ENCODE peak calls at places on chromosome 18, in ten cellular contexts. C is mammary epithelial cell, I is heart right ventricle, W is transverse colon, Y is IMR-90, H is upper lobe of right lung, F is pancreas, A is mucosa of descending colon, S is right atrium auricular region, Q is SK-N-SH. B is an unnamed sample.
A peak's percentile ranks its signal among the peaks of the same experiment; 100 is the strongest.

GRCh38 chr18:5970032-5970431 is 74.7 kb upstream of the TMEM200C start:
- DNase-seq in C (no peak), I (no peak), W (peak; percentile 18), Y (no peak), H (no peak), F (no peak), A (peak; percentile 17), S (no peak), Q (no peak), B (no peak)

GRCh38 chr18:50456285-50456684 is 81.4 kb downstream of the SKA1 start:
- DNase-seq in C (no peak), I (no peak), W (no peak), Y (no peak), H (no peak), F (no peak), A (peak; percentile 14), S (no peak), Q (no peak), B (no peak)

GRCh38 chr18:44627245-44627644 is 53.4 kb upstream of the SETBP1 start:
- DNase-seq in C (peak; percentile 29), I (no peak), W (no peak), Y (peak; percentile 1), H (no peak), F (no peak), A (no peak), S (no peak), Q (no peak), B (no peak)

GRCh38 chr18:32346667-32347066 is 124.0 kb downstream of the GAREM1 start:
- DNase-seq in C (no peak), I (no peak), W (no peak), Y (peak; percentile 27), H (no peak), F (no peak), A (no peak), S (no peak), Q (no peak), B (no peak)

GRCh38 chr18:39596891-39597290 is 2031.3 kb upstream of the CELF4 start:
- DNase-seq in C (no peak), I (no peak), W (peak; percentile 16), Y (no peak), H (no peak), F (no peak), A (peak; percentile 3), S (no peak), Q (no peak), B (no peak)

GRCh38 chr18:46425511-46425910 is 231.5 kb downstream of the LOXHD1 start:
- DNase-seq in C (no peak), I (no peak), W (no peak), Y (no peak), H (no peak), F (no peak), A (no peak), S (no peak), Q (no peak), B (no peak)

GRCh38 chr18:61741881-61742280 is 150.9 kb downstream of the RNF152 start:
- DNase-seq in C (no peak), I (no peak), W (no peak), Y (no peak), H (no peak), F (no peak), A (no peak), S (no peak), Q (no peak), B (no peak)

GRCh38 chr18:939167-939566 is 34.5 kb downstream of the ADCYAP1 start:
- DNase-seq in C (peak; percentile 49), I (no peak), W (no peak), Y (no peak), H (no peak), F (no peak), A (no peak), S (no peak), Q (no peak), B (no peak)

GRCh38 chr18:60446821-60447220 is 74.2 kb upstream of the MC4R start:
- DNase-seq in C (no peak), I (no peak), W (no peak), Y (no peak), H (no peak), F (no peak), A (no peak), S (no peak), Q (no peak), B (no peak)

DNA sequence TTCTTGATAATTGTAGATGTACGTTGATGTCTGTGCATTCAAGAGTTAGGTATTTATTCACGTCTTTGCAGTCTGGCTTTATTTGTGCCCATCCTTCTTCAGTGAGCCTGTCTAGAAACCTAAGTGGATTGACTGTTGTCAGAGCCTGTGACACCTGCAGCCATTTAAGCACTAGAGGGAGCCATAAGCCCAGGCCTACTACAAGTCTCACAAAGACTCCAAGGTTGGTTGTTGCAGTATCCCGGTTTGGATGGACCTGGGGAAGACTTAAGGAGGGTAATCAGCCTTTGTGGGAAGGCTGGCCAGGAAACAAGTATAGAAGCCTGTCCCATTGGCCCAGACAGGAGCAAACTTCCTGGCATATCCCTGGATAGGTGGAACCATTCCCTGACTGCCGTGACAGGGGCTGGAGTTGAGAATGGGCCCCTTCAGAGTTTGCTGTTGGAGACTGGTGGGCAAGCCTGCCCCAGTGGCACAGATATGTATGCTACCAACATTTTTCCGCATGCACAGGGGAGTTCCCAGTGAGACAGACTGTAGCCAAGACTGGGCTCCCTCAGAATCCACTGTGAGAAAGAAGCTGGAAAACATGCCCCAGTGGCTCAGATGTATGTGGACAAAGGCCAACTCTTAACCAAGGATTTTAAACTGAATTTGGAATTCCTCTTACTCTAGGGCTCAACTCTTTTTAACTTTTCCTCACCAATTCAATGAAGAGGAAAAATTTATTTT is 9.3 kb upstream of the LRRC30 start:
- DNase-seq in C (peak; percentile 58), I (no peak), W (peak; percentile 9), Y (peak; percentile 69), H (no peak), F (no peak), A (peak; percentile 60), S (no peak), Q (peak; percentile 64), B (no peak)
- TF ChIP-seq CTCF in C (peak; percentile 96), I (peak; percentile 71), W (peak; percentile 40), Y (peak; percentile 79), H (peak; percentile 72), F (peak; percentile 49), A (no peak), S (peak; percentile 55), Q (peak; percentile 56), B (peak; percentile 54)

GRCh38 chr18:48991299-48992055 is 40.7 kb upstream of the SMAD7 start:
- DNase-seq in C (peak; percentile 22), I (no peak), W (no peak), Y (no peak), H (no peak), F (no peak), A (no peak), S (no peak), Q (no peak), B (no peak)

GRCh38 chr18:48993586-48993985 is 42.8 kb upstream of the SMAD7 start:
- DNase-seq in C (peak; percentile 69), I (no peak), W (no peak), Y (peak; percentile 66), H (no peak), F (no peak), A (no peak), S (no peak), Q (no peak), B (no peak)

GRCh38 chr18:48992133-48992532 is 41.4 kb upstream of the SMAD7 start:
- DNase-seq in C (no peak), I (no peak), W (no peak), Y (no peak), H (no peak), F (no peak), A (no peak), S (no peak), Q (no peak), B (no peak)

GRCh38 chr18:48994044-48994651 is 43.4 kb upstream of the SMAD7 start:
- DNase-seq in C (no peak), I (no peak), W (no peak), Y (peak; percentile 83), H (no peak), F (no peak), A (no peak), S (peak; percentile 79), Q (no peak), B (no peak)

GRCh38 chr18:48992791-48993555 is 42.2 kb upstream of the SMAD7 start:
- DNase-seq in C (no peak), I (no peak), W (no peak), Y (no peak), H (no peak), F (no peak), A (no peak), S (no peak), Q (no peak), B (no peak)
- H3K4me1 ChIP-seq in C (peaks cover 31% of the 10 kb centered on the region), I (peaks cover 36% of the 10 kb centered on the region), W (peaks cover 4% of the 10 kb centered on the region), Y (peaks cover 48% of the 10 kb centered on the region), H (peaks cover 22% of the 10 kb centered on the region), F (peaks cover 4% of the 10 kb centered on the region), A (peaks cover 15% of the 10 kb centered on the region), S (peaks cover 83% of the 10 kb centered on the region), Q (peaks cover 31% of the 10 kb centered on the region), B (peaks cover 32% of the 10 kb centered on the region)

GRCh38 chr18:41992066-41992465 is 37.0 kb downstream of the PIK3C3 start:
- DNase-seq in C (no peak), I (no peak), W (no peak), Y (no peak), H (no peak), F (no peak), A (no peak), S (no peak), Q (no peak), B (no peak)

GRCh38 chr18:41993151-41993550 is 38.1 kb downstream of the PIK3C3 start:
- DNase-seq in C (no peak), I (no peak), W (no peak), Y (no peak), H (no peak), F (no peak), A (no peak), S (no peak), Q (no peak), B (no peak)

GRCh38 chr18:41985914-41986313 is 30.9 kb downstream of the PIK3C3 start:
- DNase-seq in C (no peak), I (no peak), W (no peak), Y (no peak), H (no peak), F (no peak), A (no peak), S (no peak), Q (no peak), B (no peak)

GRCh38 chr18:41992698-41993097 is 37.7 kb downstream of the PIK3C3 start:
- DNase-seq in C (no peak), I (no peak), W (no peak), Y (no peak), H (no peak), F (no peak), A (no peak), S (no peak), Q (no peak), B (no peak)

GRCh38 chr18:41989508-41989907 is 34.5 kb downstream of the PIK3C3 start:
- DNase-seq in C (no peak), I (no peak), W (no peak), Y (no peak), H (no peak), F (no peak), A (no peak), S (no peak), Q (no peak), B (no peak)
- H3K36me3 ChIP-seq in C (peaks cover 14% of the 10 kb centered on the region), I (peaks cover 53% of the 10 kb centered on the region), W (peaks cover 3% of the 10 kb centered on the region), Y (peaks cover 10% of the 10 kb centered on the region), H (peaks cover 47% of the 10 kb centered on the region), F (no peaks in the 10 kb centered on the region), A (no peaks in the 10 kb centered on the region), S (peaks cover 5% of the 10 kb centered on the region), Q (peaks cover 84% of the 10 kb centered on the region), B (peaks cover 32% of the 10 kb centered on the region)

DNA sequence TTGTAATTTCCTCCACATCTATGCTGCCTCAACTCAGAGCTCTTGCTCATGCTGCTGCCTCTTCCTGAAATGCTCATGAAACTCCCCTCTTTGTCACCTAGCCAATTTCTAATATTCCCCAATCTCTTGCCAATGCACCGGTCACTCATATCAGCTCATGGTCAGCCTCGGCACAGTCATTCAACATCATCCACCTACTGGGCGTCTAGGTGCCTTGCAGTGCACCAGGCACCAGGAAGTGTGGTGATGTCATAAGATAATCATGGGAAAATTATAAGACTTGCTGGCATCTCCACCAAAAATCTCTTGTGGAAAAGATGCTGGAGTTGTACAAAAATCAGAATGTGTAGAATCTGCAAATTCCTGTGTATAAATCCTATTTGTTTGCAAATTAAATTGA is 52.6 kb upstream of the RAB27B start:
- DNase-seq in C (peak; percentile 77), I (no peak), W (no peak), Y (peak; percentile 85), H (no peak), F (peak; percentile 36), A (no peak), S (no peak), Q (peak; percentile 15), B (no peak)
- TF ChIP-seq CTCF in C (peak; percentile 71), I (peak; percentile 14), W (no peak), Y (peak; percentile 53), H (no peak), F (no peak), A (no peak), S (no peak), Q (peak; percentile 69), B (no peak)

B was measured in suprapubic skin.